ENCODE peak calls at places on chromosomes 4 and X, in nine cellular contexts. Q, L, U, M, G, N, C, E and W are unnamed samples.

GRCh38 chr4:74418063-74418670 is 26.8 kb upstream of the AREG start:
- DNase-seq in Q (no peak), M (no peak), L (no peak), C (no peak), E (no peak), N (no peak), G (peak; percentile 88), U (peak; percentile 91), W (no peak)

GRCh38 chr4:3267576-3268394 is 18.8 kb downstream of the MSANTD1 start:
- DNase-seq in G (no peak), L (no peak), Q (no peak), N (no peak), U (no peak), M (peak; percentile 2), C (no peak), E (peak; percentile 6), W (peak; percentile 24)

GRCh38 chr4:156906325-156906724 is 65.3 kb downstream of the PDGFC start:
- DNase-seq in U (no peak), M (no peak), Q (no peak), G (peak; percentile 18), N (no peak), C (no peak), E (no peak), L (no peak), W (no peak)

GRCh38 chrX:45517090-45517973 is 316.7 kb upstream of the DIPK2B start:
- DNase-seq in E (no peak), C (no peak), U (peak; percentile 45), N (no peak), Q (no peak), G (peak; percentile 77), L (no peak), M (no peak), W (no peak)

GRCh38 chrX:115138040-115138439 is 51.2 kb upstream of the RBMXL3 start:
- DNase-seq in C (no peak), U (no peak), E (no peak), G (no peak), N (no peak), L (no peak), M (no peak), Q (no peak), W (no peak)

GRCh38 chrX:48468693-48469691 is 1.1 kb downstream of the SLC38A5 start:
- DNase-seq in L (no peak), C (no peak), G (no peak), M (no peak), E (peak; percentile 43), U (no peak), Q (no peak), N (peak; percentile 66), W (no peak)

GRCh38 chr4:176782794-176783193 is 9.9 kb downstream of the VEGFC start:
- DNase-seq in L (no peak), M (no peak), Q (no peak), C (no peak), E (no peak), N (no peak), G (no peak), U (no peak), W (no peak)

GRCh38 chrX:81489987-81490386 is 288.1 kb downstream of the SH3BGRL start:
- DNase-seq in M (no peak), G (peak; percentile 21), L (no peak), Q (no peak), E (no peak), U (no peak), N (no peak), C (no peak), W (no peak)

GRCh38 chrX:18833071-18833731 is 125.8 kb downstream of the PPEF1 start:
- DNase-seq in L (no peak), U (peak; percentile 8), C (no peak), Q (no peak), G (no peak), M (peak; percentile 28), E (no peak), N (no peak), W (peak; percentile 81)

GRCh38 chr4:32472918-32473317 is 1752.7 kb downstream of the PCDH7 start:
- DNase-seq in N (no peak), U (no peak), G (peak; percentile 18), C (no peak), L (no peak), Q (no peak), M (no peak), E (no peak), W (no peak)

GRCh38 chr4:54929459-54929858 is 195.9 kb downstream of the KDR start:
- DNase-seq in C (no peak), M (peak; percentile 51), U (no peak), L (no peak), Q (no peak), G (no peak), E (no peak), N (no peak), W (no peak)

GRCh38 chrX:13029341-13029740 is 15.1 kb downstream of the FAM9C start:
- DNase-seq in E (peak; percentile 68), L (no peak), U (peak; percentile 28), N (peak; percentile 28), C (no peak), Q (peak; percentile 64), M (peak; percentile 77), G (peak; percentile 80), W (no peak)

GRCh38 chrX:105725228-105725627 is 97.1 kb upstream of the NRK start:
- DNase-seq in U (no peak), L (no peak), C (no peak), M (no peak), E (no peak), G (no peak), N (no peak), Q (no peak), W (no peak)

GRCh38 chr4:154231796-154232478 is 259.7 kb downstream of the DCHS2 start:
- DNase-seq in U (no peak), E (no peak), M (no peak), N (no peak), Q (no peak), L (no peak), G (no peak), C (no peak), W (no peak)

GRCh38 chrX:17692709-17693346 is 44.5 kb upstream of the SCML1 start:
- DNase-seq in L (no peak), E (no peak), C (no peak), M (no peak), U (peak; percentile 24), G (peak; percentile 63), N (no peak), Q (no peak), W (no peak)

GRCh38 chr4:156779046-156779445 is 192.6 kb downstream of the PDGFC start:
- DNase-seq in M (no peak), Q (no peak), C (no peak), E (no peak), N (no peak), G (peak; percentile 23), U (peak; percentile 37), L (no peak), W (no peak)

GRCh38 chr4:22019676-22020075 is 71.1 kb upstream of the KCNIP4 start:
- DNase-seq in M (no peak), U (no peak), G (peak; percentile 7), N (no peak), L (no peak), Q (no peak), C (no peak), E (no peak), W (no peak)

GRCh38 chrX:131040781-131041180 is 17.4 kb upstream of the ARHGAP36 start:
- DNase-seq in U (no peak), Q (no peak), C (no peak), G (no peak), E (no peak), M (no peak), N (no peak), L (no peak), W (no peak)

GRCh38 chr4:174999407-174999806 is 81.2 kb downstream of the ADAM29 start:
- DNase-seq in Q (no peak), E (no peak), N (no peak), U (peak; percentile 77), C (no peak), G (peak; percentile 76), M (no peak), L (no peak), W (no peak)

GRCh38 chr4:84394386-84394785 is 104.7 kb downstream of the NKX6-1 start:
- DNase-seq in G (no peak), C (no peak), E (no peak), Q (no peak), N (no peak), U (no peak), L (no peak), M (no peak), W (no peak)

GRCh38 chr4:189124149-189124758 is 816.4 kb upstream of the FRG1 start:
- DNase-seq in L (no peak), M (no peak), N (no peak), Q (no peak), E (no peak), G (peak; percentile 47), U (peak; percentile 54), C (no peak), W (no peak)

GRCh38 chrX:117743469-117744251 is 372.9 kb downstream of the KLHL13 start:
- DNase-seq in C (no peak), U (no peak), Q (peak; percentile 43), L (no peak), N (no peak), E (no peak), M (no peak), G (peak; percentile 27), W (no peak)
- TF ChIP-seq CTCF in C (no peak), U (peak; percentile 23), Q (peak; percentile 38), L (no peak), N (peak; percentile 35), E (peak; percentile 20), M (no peak), G (peak; percentile 47), W (no peak)

DNA sequence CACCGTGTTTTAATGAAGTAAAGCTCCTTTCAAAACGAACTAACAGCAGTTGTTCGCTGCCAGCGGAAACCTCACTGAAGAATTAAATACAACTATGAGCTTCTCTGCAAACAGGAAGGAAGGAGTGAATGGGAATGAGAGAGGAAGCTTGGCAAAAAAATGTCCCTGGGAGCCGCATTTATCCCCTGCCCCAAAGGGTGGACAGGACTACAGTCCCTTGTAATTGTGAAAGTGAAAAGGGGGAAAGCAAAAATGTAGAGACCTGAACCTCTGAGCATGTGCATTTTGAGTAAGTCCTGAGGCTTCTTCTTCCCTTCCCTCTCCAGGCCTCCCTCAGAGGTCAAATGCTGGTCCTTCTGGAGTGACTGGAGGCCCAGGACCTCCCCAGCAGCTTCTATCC is 53.8 kb upstream of the BMP2K start:
- DNase-seq in L (no peak), N (no peak), C (no peak), E (no peak), G (no peak), U (no peak), M (no peak), Q (no peak), W (no peak)
- H3K4me3 ChIP-seq in L (no peak overlapping the region), N (no peak overlapping the region), C (no peak overlapping the region), E (no peak overlapping the region), G (no peak overlapping the region), U (no peak overlapping the region), M (no peak overlapping the region), Q (no peak overlapping the region), W (no peak overlapping the region)

GRCh38 chr4:20254517-20255250 is 3.0 kb downstream of the SLIT2 start:
- DNase-seq in G (no peak), C (no peak), U (peak; percentile 20), N (no peak), Q (peak; percentile 63), M (peak; percentile 18), E (no peak), L (peak; percentile 46), W (no peak)
- H3K27ac ChIP-seq in G (peak overlapping the region; percentile 12), C (peak overlapping the region; percentile 76), U (peak overlapping the region; percentile 4), N (no peak overlapping the region), Q (no peak overlapping the region), M (no peak overlapping the region), E (no peak overlapping the region), L (peak overlapping the region; percentile 54), W (peak overlapping the region; percentile 11)

GRCh38 chrX:11944486-11944885 is 186.4 kb downstream of the MSL3 start:
- DNase-seq in U (peak; percentile 48), G (peak; percentile 66), Q (no peak), M (no peak), E (no peak), L (no peak), C (no peak), N (no peak), W (no peak)
- TF ChIP-seq CTCF in U (peak; percentile 83), G (peak; percentile 68), Q (no peak), M (peak; percentile 14), E (no peak), L (peak; percentile 20), C (no peak), N (peak; percentile 25), W (no peak)